ENCODE peak calls at places on chromosomes 16 and 17, in six cellular contexts. One of them, this sample, is unnamed.
A peak's percentile ranks its signal among the peaks of the same experiment; 100 is the strongest.

GRCh38 chr17:13405807-13406206 is 195.9 kb downstream of the HS3ST3A1 start:
- DNase-seq in spleen: no peak
- DNase-seq in IMR-90: no peak
- DNase-seq in colonic mucosa: no peak
- DNase-seq in cardiac muscle cell: no peak
- DNase-seq in hepatocyte: no peak
- DNase-seq in this sample: no peak

GRCh38 chr17:70166571-70166970 is 2.8 kb upstream of the KCNJ2 start:
- DNase-seq in spleen: no peak
- DNase-seq in IMR-90: no peak
- DNase-seq in colonic mucosa: no peak
- DNase-seq in cardiac muscle cell: no peak
- DNase-seq in hepatocyte: no peak
- DNase-seq in this sample: no peak

GRCh38 chr16:84455031-84455430 is 49.4 kb downstream of the MEAK7 start:
- DNase-seq in spleen: peak; percentile 19
- DNase-seq in IMR-90: no peak
- DNase-seq in colonic mucosa: no peak
- DNase-seq in cardiac muscle cell: no peak
- DNase-seq in hepatocyte: no peak
- DNase-seq in this sample: no peak

GRCh38 chr17:6269474-6269873 is 165.4 kb downstream of the AIPL1 start:
- DNase-seq in spleen: no peak
- DNase-seq in IMR-90: peak; percentile 28
- DNase-seq in colonic mucosa: peak; percentile 27
- DNase-seq in cardiac muscle cell: peak; percentile 40
- DNase-seq in hepatocyte: peak; percentile 82
- DNase-seq in this sample: no peak

GRCh38 chr17:34580685-34581445 is 1.5 kb downstream of the TMEM132E start:
- DNase-seq in spleen: no peak
- DNase-seq in IMR-90: no peak
- DNase-seq in colonic mucosa: no peak
- DNase-seq in cardiac muscle cell: no peak
- DNase-seq in hepatocyte: peak; percentile 17
- DNase-seq in this sample: peak; percentile 84

GRCh38 chr17:7888184-7888920 is at the start of gene CHD3:
- DNase-seq in spleen: no peak
- DNase-seq in IMR-90: peak; percentile 21
- DNase-seq in colonic mucosa: peak; percentile 65
- DNase-seq in cardiac muscle cell: peak; percentile 34
- DNase-seq in hepatocyte: peak; percentile 79
- DNase-seq in this sample: no peak

GRCh38 chr17:29623283-29623647 is 553 bp upstream of the CORO6 start:
- DNase-seq in spleen: no peak
- DNase-seq in IMR-90: no peak
- DNase-seq in colonic mucosa: no peak
- DNase-seq in cardiac muscle cell: no peak
- DNase-seq in hepatocyte: no peak
- DNase-seq in this sample: peak; percentile 75

GRCh38 chr16:58230259-58230658 is 32.4 kb upstream of the CSNK2A2 start:
- DNase-seq in spleen: no peak
- DNase-seq in IMR-90: no peak
- DNase-seq in colonic mucosa: no peak
- DNase-seq in cardiac muscle cell: no peak
- DNase-seq in hepatocyte: no peak
- DNase-seq in this sample: no peak

GRCh38 chr16:13005836-13006235 is 104.4 kb downstream of the SHISA9 start:
- DNase-seq in spleen: no peak
- DNase-seq in IMR-90: no peak
- DNase-seq in colonic mucosa: no peak
- DNase-seq in cardiac muscle cell: no peak
- DNase-seq in hepatocyte: no peak
- DNase-seq in this sample: no peak

GRCh38 chr16:85391769-85392583 is 221.1 kb upstream of the GSE1 start:
- DNase-seq in spleen: peak; percentile 38
- DNase-seq in IMR-90: peak; percentile 17
- DNase-seq in colonic mucosa: peak; percentile 21
- DNase-seq in cardiac muscle cell: no peak
- DNase-seq in hepatocyte: no peak
- DNase-seq in this sample: peak; percentile 58

GRCh38 chr17:64393000-64393402 is 2.3 kb upstream of the PECAM1 start:
- DNase-seq in spleen: no peak
- DNase-seq in IMR-90: no peak
- DNase-seq in colonic mucosa: no peak
- DNase-seq in cardiac muscle cell: no peak
- DNase-seq in hepatocyte: no peak
- DNase-seq in this sample: no peak

GRCh38 chr17:2054262-2054739 is 602 bp upstream of the HIC1 start:
- DNase-seq in spleen: peak; percentile 83
- DNase-seq in IMR-90: peak; percentile 55
- DNase-seq in colonic mucosa: no peak
- DNase-seq in cardiac muscle cell: peak; percentile 70
- DNase-seq in hepatocyte: no peak
- DNase-seq in this sample: peak; percentile 97

GRCh38 chr17:68356520-68356919 is 65.2 kb downstream of the ARSG start:
- DNase-seq in spleen: peak; percentile 81
- DNase-seq in IMR-90: no peak
- DNase-seq in colonic mucosa: peak; percentile 23
- DNase-seq in cardiac muscle cell: no peak
- DNase-seq in hepatocyte: no peak
- DNase-seq in this sample: no peak

GRCh38 chr16:75252946-75253911 is 1.8 kb upstream of the BCAR1 start:
- DNase-seq in spleen: peak; percentile 74
- DNase-seq in IMR-90: peak; percentile 74
- DNase-seq in colonic mucosa: no peak
- DNase-seq in cardiac muscle cell: peak; percentile 92
- DNase-seq in hepatocyte: peak; percentile 58
- DNase-seq in this sample: peak; percentile 98

GRCh38 chr16:70437017-70437581 is 1.8 kb downstream of the ST3GAL2 start:
- DNase-seq in spleen: no peak
- DNase-seq in IMR-90: peak; percentile 94
- DNase-seq in colonic mucosa: no peak
- DNase-seq in cardiac muscle cell: peak; percentile 94
- DNase-seq in hepatocyte: peak; percentile 72
- DNase-seq in this sample: peak; percentile 93

GRCh38 chr17:79871131-79871530 is 31.9 kb upstream of the CBX4 start:
- DNase-seq in spleen: peak; percentile 62
- DNase-seq in IMR-90: no peak
- DNase-seq in colonic mucosa: no peak
- DNase-seq in cardiac muscle cell: no peak
- DNase-seq in hepatocyte: peak; percentile 2
- DNase-seq in this sample: peak; percentile 32

GRCh38 chr17:79872762-79873161 is 33.5 kb upstream of the CBX4 start:
- DNase-seq in spleen: peak; percentile 54
- DNase-seq in IMR-90: no peak
- DNase-seq in colonic mucosa: no peak
- DNase-seq in cardiac muscle cell: no peak
- DNase-seq in hepatocyte: peak; percentile 1
- DNase-seq in this sample: peak; percentile 62

GRCh38 chr17:79873583-79873982 is 34.3 kb upstream of the CBX4 start:
- DNase-seq in spleen: no peak
- DNase-seq in IMR-90: no peak
- DNase-seq in colonic mucosa: no peak
- DNase-seq in cardiac muscle cell: no peak
- DNase-seq in hepatocyte: peak; percentile 3
- DNase-seq in this sample: no peak

GRCh38 chr17:79875511-79875910 is 36.3 kb upstream of the CBX4 start:
- DNase-seq in spleen: no peak
- DNase-seq in IMR-90: no peak
- DNase-seq in colonic mucosa: no peak
- DNase-seq in cardiac muscle cell: no peak
- DNase-seq in hepatocyte: no peak
- DNase-seq in this sample: no peak

GRCh38 chr17:79874329-79874981 is 35.2 kb upstream of the CBX4 start:
- DNase-seq in spleen: peak; percentile 17
- DNase-seq in IMR-90: peak; percentile 24
- DNase-seq in colonic mucosa: peak; percentile 46
- DNase-seq in cardiac muscle cell: peak; percentile 40
- DNase-seq in hepatocyte: peak; percentile 55
- DNase-seq in this sample: peak; percentile 85
- TF ChIP-seq CTCF in spleen: peak; percentile 60
- TF ChIP-seq CTCF in IMR-90: peak; percentile 39
- TF ChIP-seq CTCF in colonic mucosa: peak; percentile 62
- TF ChIP-seq CTCF in cardiac muscle cell: peak; percentile 61
- TF ChIP-seq CTCF in hepatocyte: peak; percentile 28
- TF ChIP-seq CTCF in this sample: peak; percentile 48

GRCh38 chr17:48546924-48547838 is 2.3 kb upstream of the HOXB2 start:
- DNase-seq in spleen: no peak
- DNase-seq in IMR-90: peak; percentile 56
- DNase-seq in colonic mucosa: peak; percentile 61
- DNase-seq in cardiac muscle cell: peak; percentile 46
- DNase-seq in hepatocyte: peak; percentile 42
- DNase-seq in this sample: no peak

GRCh38 chr17:48549909-48550308 is 5.0 kb upstream of the HOXB2 start:
- DNase-seq in spleen: no peak
- DNase-seq in IMR-90: peak; percentile 89
- DNase-seq in colonic mucosa: no peak
- DNase-seq in cardiac muscle cell: no peak
- DNase-seq in hepatocyte: no peak
- DNase-seq in this sample: no peak

GRCh38 chr17:48546187-48546923 is 1.4 kb upstream of the HOXB2 start:
- DNase-seq in spleen: no peak
- DNase-seq in IMR-90: peak; percentile 52
- DNase-seq in colonic mucosa: no peak
- DNase-seq in cardiac muscle cell: peak; percentile 56
- DNase-seq in hepatocyte: no peak
- DNase-seq in this sample: no peak

GRCh38 chr17:48548687-48549621 is 4.0 kb upstream of the HOXB2 start:
- DNase-seq in spleen: no peak
- DNase-seq in IMR-90: peak; percentile 29
- DNase-seq in colonic mucosa: no peak
- DNase-seq in cardiac muscle cell: no peak
- DNase-seq in hepatocyte: no peak
- DNase-seq in this sample: no peak

GRCh38 chr17:48547839-48548686 is 3.2 kb upstream of the HOXB2 start:
- DNase-seq in spleen: no peak
- DNase-seq in IMR-90: peak; percentile 88
- DNase-seq in colonic mucosa: no peak
- DNase-seq in cardiac muscle cell: peak; percentile 70
- DNase-seq in hepatocyte: no peak
- DNase-seq in this sample: no peak
- H3K4me1 ChIP-seq in spleen: peaks cover 71% of the 10 kb centered on the region
- H3K4me1 ChIP-seq in IMR-90: peaks cover 41% of the 10 kb centered on the region
- H3K4me1 ChIP-seq in colonic mucosa: peaks cover 7% of the 10 kb centered on the region
- H3K4me1 ChIP-seq in cardiac muscle cell: peaks cover 64% of the 10 kb centered on the region
- H3K4me1 ChIP-seq in hepatocyte: peaks cover 17% of the 10 kb centered on the region
- H3K4me1 ChIP-seq in this sample: no peaks in the 10 kb centered on the region

DNA sequence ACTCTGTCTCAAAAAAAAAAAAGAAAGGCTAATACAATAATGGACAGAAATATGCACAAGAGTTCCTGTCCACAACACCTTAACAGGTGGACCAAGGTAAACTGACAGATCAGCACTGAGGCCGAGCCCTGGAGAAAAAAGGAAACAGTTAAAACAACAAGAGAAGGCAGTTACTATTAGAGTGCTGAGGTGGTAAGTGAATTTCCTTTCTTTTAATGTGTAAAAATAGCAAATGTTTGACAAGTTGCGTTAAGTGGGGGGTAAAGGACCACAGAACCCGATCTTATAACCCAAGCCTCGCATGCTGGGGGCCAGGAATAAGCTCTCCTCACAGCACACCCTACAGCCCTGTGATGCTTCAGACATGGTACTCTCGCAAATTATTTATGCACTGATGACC is 24.8 kb downstream of the TXNDC11 start:
- DNase-seq in spleen: no peak
- DNase-seq in IMR-90: no peak
- DNase-seq in colonic mucosa: no peak
- DNase-seq in cardiac muscle cell: no peak
- DNase-seq in hepatocyte: no peak
- DNase-seq in this sample: no peak
- H3K27ac ChIP-seq in spleen: no peak overlapping the region
- H3K27ac ChIP-seq in IMR-90: peak overlapping the region; percentile 48
- H3K27ac ChIP-seq in colonic mucosa: no peak overlapping the region
- H3K27ac ChIP-seq in cardiac muscle cell: no peak overlapping the region
- H3K27ac ChIP-seq in hepatocyte: no peak overlapping the region
- H3K27ac ChIP-seq in this sample: no peak overlapping the region

DNA sequence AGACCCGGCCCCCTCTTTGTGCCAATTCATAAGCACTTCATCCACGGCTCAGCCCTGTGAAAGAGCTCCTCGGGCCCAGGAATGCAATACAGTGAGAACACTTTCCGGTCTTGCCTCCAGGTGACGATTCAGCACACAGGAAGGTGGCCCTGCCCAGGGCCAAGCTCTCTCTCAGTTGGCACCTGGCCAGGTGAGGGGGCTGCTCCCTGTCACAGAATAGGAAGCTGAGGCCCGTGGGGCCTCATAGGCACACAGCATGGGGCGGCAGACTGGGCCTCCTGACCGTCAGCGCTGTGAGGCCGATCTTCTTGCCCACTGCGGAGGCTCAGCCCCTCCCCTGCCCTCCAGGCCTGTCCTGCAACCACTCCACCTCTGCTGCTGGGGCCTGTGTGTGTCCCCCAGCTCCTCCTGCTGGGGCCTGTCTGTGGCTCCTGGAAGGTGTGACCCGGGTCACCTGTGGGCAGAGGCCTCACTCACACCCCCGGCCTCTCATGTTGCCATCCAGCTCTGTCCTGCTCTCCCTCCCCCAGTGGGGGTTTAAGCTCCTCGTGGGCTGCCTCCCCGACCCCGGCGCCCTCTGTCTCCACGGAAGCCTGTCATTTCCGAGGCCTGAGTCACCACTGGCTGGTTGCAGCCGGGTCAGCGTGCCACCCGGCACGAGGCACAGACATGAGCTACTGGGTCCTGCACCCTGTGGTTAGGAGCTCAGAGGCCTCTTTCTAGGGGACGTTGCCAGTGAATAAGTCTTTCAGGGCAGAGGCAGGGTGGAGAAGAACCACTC is 114.4 kb downstream of the SEC14L1 start:
- DNase-seq in spleen: no peak
- DNase-seq in IMR-90: peak; percentile 86
- DNase-seq in colonic mucosa: no peak
- DNase-seq in cardiac muscle cell: peak; percentile 77
- DNase-seq in hepatocyte: peak; percentile 74
- DNase-seq in this sample: peak; percentile 98
- TF ChIP-seq CTCF in spleen: no peak
- TF ChIP-seq CTCF in IMR-90: no peak
- TF ChIP-seq CTCF in colonic mucosa: no peak
- TF ChIP-seq CTCF in cardiac muscle cell: no peak
- TF ChIP-seq CTCF in hepatocyte: no peak
- TF ChIP-seq CTCF in this sample: no peak

DNA sequence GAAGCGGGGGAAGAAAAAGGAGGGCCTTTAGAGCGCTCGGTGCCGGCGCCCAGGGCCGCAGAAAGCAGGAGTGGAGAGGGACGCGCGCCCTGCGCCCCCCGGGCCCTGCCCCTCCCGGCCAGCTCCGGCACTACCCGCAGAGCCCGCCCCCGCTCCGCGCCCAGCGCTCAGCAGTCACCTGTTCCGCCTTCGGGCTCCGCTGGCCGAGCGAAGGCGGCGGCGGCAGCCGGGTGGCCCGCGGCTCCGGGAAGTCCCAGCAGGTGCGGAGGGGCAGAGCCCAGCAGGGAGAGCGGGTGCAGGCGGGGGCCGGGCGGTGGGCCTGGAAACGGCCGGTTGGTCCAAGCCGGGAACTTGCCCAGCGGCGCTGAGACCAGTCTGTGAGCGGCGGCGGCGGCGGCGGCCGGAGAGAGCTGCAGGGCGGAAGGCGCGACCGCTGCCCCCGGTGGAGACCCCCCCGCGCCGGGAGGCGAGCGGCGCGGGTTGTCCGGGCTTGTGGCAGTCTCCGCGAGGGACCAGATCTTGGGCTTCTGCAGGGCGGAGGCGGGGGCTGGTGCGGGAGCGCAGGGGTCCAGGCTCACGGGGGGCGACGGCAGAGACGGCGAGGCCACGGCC is 2.2 kb downstream of the IRX3 start:
- DNase-seq in spleen: no peak
- DNase-seq in IMR-90: no peak
- DNase-seq in colonic mucosa: no peak
- DNase-seq in cardiac muscle cell: no peak
- DNase-seq in hepatocyte: peak; percentile 66
- DNase-seq in this sample: peak; percentile 92
- H3K4me1 ChIP-seq in spleen: peaks cover 82% of the 10 kb centered on the region
- H3K4me1 ChIP-seq in IMR-90: peaks cover 4% of the 10 kb centered on the region
- H3K4me1 ChIP-seq in colonic mucosa: peaks cover 11% of the 10 kb centered on the region
- H3K4me1 ChIP-seq in cardiac muscle cell: peaks cover 10% of the 10 kb centered on the region
- H3K4me1 ChIP-seq in hepatocyte: peaks cover 42% of the 10 kb centered on the region
- H3K4me1 ChIP-seq in this sample: peaks cover 26% of the 10 kb centered on the region